ENCODE peak calls at places on chromosomes 16 and 17, in ten cellular contexts. L is GM23338, A is mesothelial cell of epicardium, M is A549, F is colonic mucosa, Q is MM.1S, B is GM20000, K is heart left ventricle, S is stomach, P is gastrocnemius medialis. Y is an unnamed sample.

GRCh38 chr17:48597775-48598631 is 4.4 kb upstream of the HOXB5 start:
- DNase-seq in P (no peak), M (no peak), A (peak; percentile 75), L (peak; percentile 65), K (no peak), S (peak; percentile 47), B (peak; percentile 76), Q (no peak), F (peak; percentile 92), Y (no peak)

GRCh38 chr17:68383443-68384321 is 73.6 kb downstream of the WIPI1 start:
- DNase-seq in B (no peak), F (no peak), L (no peak), Q (no peak), M (peak; percentile 50), P (no peak), S (no peak), K (peak; percentile 32), A (no peak), Y (no peak)

GRCh38 chr16:67252806-67253497 is 4.2 kb downstream of the SLC9A5 start:
- DNase-seq in L (no peak), S (no peak), A (no peak), Q (no peak), M (no peak), F (no peak), P (no peak), B (no peak), K (no peak), Y (no peak)

GRCh38 chr17:43945074-43945824 is 3.0 kb upstream of the PPY start:
- DNase-seq in F (no peak), K (no peak), B (no peak), L (no peak), S (no peak), M (no peak), P (no peak), Q (no peak), A (no peak), Y (no peak)

GRCh38 chr16:85759631-85760419 is 8.9 kb upstream of the C16orf74 start:
- DNase-seq in M (peak; percentile 41), L (peak; percentile 66), A (no peak), S (peak; percentile 67), B (peak; percentile 66), K (no peak), F (no peak), Q (no peak), P (peak; percentile 14), Y (no peak)

GRCh38 chr16:68644715-68645493 is at the start of gene CDH3:
- DNase-seq in F (peak; percentile 84), A (peak; percentile 84), Q (no peak), P (no peak), B (peak; percentile 48), S (peak; percentile 63), K (no peak), L (peak; percentile 95), M (no peak), Y (peak; percentile 74)

GRCh38 chr17:45032150-45032493 is 19.3 kb downstream of the DCAKD start:
- DNase-seq in F (no peak), K (no peak), Q (no peak), P (no peak), S (no peak), L (no peak), B (no peak), A (no peak), M (no peak), Y (no peak)

GRCh38 chr16:58814348-58814801 is 80.3 kb upstream of the GOT2 start:
- DNase-seq in F (peak; percentile 19), Q (peak; percentile 45), B (peak; percentile 68), A (peak; percentile 61), M (peak; percentile 58), K (peak; percentile 22), L (peak; percentile 77), P (no peak), S (peak; percentile 53), Y (no peak)

GRCh38 chr16:50023626-50024025 is 1.4 kb upstream of the CNEP1R1 start:
- DNase-seq in B (no peak), S (no peak), A (no peak), F (no peak), L (no peak), M (no peak), K (no peak), Q (no peak), P (no peak), Y (no peak)

GRCh38 chr17:59846391-59847165 is 46.2 kb downstream of the TUBD1 start:
- DNase-seq in K (no peak), A (no peak), B (peak; percentile 42), S (peak; percentile 45), M (peak; percentile 99), L (peak; percentile 62), Q (peak; percentile 84), P (peak; percentile 76), F (peak; percentile 60), Y (no peak)

GRCh38 chr17:4648741-4649140 is 7.3 kb upstream of the ALOX15 start:
- DNase-seq in A (no peak), S (no peak), B (no peak), P (no peak), K (no peak), Q (no peak), L (no peak), M (no peak), F (peak; percentile 75), Y (no peak)

GRCh38 chr17:40443196-40443987 is at the start of gene IGFBP4:
- DNase-seq in S (peak; percentile 77), A (peak; percentile 80), Q (peak; percentile 71), K (peak; percentile 87), M (peak; percentile 89), L (peak; percentile 91), P (peak; percentile 56), B (peak; percentile 90), F (peak; percentile 86), Y (peak; percentile 83)

GRCh38 chr16:69384974-69385373 is 833 bp downstream of the TERF2 start:
- DNase-seq in L (no peak), F (no peak), B (peak; percentile 21), K (no peak), M (no peak), Q (no peak), P (no peak), S (no peak), A (no peak), Y (no peak)

GRCh38 chr16:767743-768235 is 7.3 kb downstream of the MSLN start:
- DNase-seq in M (no peak), K (peak; percentile 9), A (no peak), P (no peak), F (no peak), Q (no peak), S (no peak), L (no peak), B (no peak), Y (no peak)

GRCh38 chr17:67994827-67995567 is 1.3 kb downstream of the C17orf58 start:
- DNase-seq in L (no peak), F (peak; percentile 36), K (no peak), A (no peak), M (peak; percentile 39), B (peak; percentile 35), P (no peak), S (peak; percentile 25), Q (no peak), Y (no peak)

GRCh38 chr17:54888254-54888653 is 12.4 kb upstream of the TOM1L1 start:
- DNase-seq in A (no peak), F (no peak), M (no peak), L (no peak), P (no peak), K (no peak), B (no peak), Q (no peak), S (no peak), Y (no peak)

GRCh38 chr16:83900611-83901010 is 1.7 kb downstream of the MLYCD start:
- DNase-seq in M (no peak), K (no peak), S (no peak), P (no peak), B (no peak), A (no peak), L (no peak), Q (no peak), F (no peak), Y (no peak)

GRCh38 chr17:7295230-7296180 is 1.1 kb upstream of the YBX2 start:
- DNase-seq in S (no peak), Q (no peak), P (no peak), A (no peak), M (no peak), K (no peak), F (peak; percentile 38), L (peak; percentile 51), B (peak; percentile 34), Y (no peak)
- TF ChIP-seq CTCF in S (no peak), Q (no peak), P (no peak), A (no peak), M (no peak), K (no peak), F (no peak), L (peak; percentile 12), B (no peak), Y (no peak)

GRCh38 chr16:3101018-3101840 is 2.1 kb upstream of the ZSCAN10 start:
- DNase-seq in A (no peak), L (peak; percentile 90), Q (peak; percentile 46), F (peak; percentile 62), K (no peak), P (no peak), S (no peak), B (peak; percentile 70), M (peak; percentile 65), Y (no peak)
- TF ChIP-seq CTCF in A (peak; percentile 56), L (peak; percentile 88), Q (peak; percentile 69), F (peak; percentile 49), K (peak; percentile 51), P (no peak), S (no peak), B (peak; percentile 74), M (peak; percentile 61), Y (peak; percentile 77)

GRCh38 chr16:2339521-2340484 is 725 bp downstream of the ABCA3 start:
- DNase-seq in F (peak; percentile 62), L (peak; percentile 66), M (peak; percentile 58), Q (peak; percentile 34), K (peak; percentile 40), B (peak; percentile 73), P (no peak), S (peak; percentile 58), A (peak; percentile 61), Y (peak; percentile 71)
- TF ChIP-seq CTCF in F (no peak), L (peak; percentile 30), M (no peak), Q (no peak), K (no peak), B (no peak), P (no peak), S (no peak), A (no peak), Y (no peak)

DNA sequence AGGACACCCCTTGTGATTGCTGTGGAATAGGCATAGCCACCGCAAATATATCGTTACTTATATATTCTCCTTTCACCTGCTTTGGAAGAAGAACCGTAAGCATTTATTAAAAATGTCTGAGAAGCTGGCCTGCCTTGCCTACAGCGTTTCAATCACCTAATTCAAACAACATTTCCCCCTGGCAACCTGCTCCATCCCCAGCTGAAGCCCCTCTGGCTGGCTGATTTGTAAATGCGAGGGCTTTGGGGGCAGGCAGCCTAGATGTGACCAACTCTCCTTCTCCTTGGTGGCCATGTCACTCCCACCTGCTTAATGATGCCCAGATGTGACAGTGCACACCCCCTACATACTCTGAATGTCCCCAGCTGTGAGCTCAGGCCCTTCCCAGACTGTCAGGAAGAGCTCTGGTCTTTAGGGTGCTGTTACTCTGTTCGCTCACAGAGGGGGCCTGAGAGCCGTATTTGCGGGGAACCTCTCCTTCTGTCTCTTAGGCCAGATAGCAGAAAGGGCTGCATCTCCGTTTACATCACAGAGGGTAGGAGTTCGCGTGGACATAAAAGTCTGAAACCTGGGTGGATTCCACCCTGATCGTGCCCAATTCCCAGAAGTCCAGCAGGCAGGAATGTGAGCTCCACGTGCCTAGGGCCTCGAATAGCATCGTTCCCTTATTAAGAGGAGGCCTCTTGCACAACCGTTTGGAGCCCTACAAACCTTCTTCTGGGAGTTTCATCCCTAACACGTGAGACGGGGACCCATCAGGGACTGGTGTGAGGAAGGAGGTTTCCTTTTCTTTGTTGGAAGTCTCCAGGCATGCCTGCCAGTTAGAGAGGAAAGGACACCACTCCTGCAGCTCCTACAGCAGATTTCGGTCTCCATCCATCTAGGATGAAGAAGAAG is 2.4 kb upstream of the SDK2 start:
- DNase-seq in P (no peak), Q (no peak), K (no peak), A (no peak), F (no peak), L (peak; percentile 85), M (peak; percentile 50), B (peak; percentile 25), S (peak; percentile 13), Y (peak; percentile 51)
- TF ChIP-seq CTCF in P (no peak), Q (no peak), K (peak; percentile 14), A (no peak), F (no peak), L (peak; percentile 74), M (peak; percentile 6), B (no peak), S (no peak), Y (peak; percentile 69)

Y was measured in type B pancreatic cell.